ENCODE peak calls at places on chromosomes 13 and 19, in four cellular contexts. T, S, Q and R are unnamed samples.

GRCh38 chr19:49058592-49058991 is 1.0 kb upstream of the CGB7 start:
- DNase-seq in S (no peak), T (peak), Q (no peak), R (no peak)

GRCh38 chr19:49932731-49933131 is 3.4 kb upstream of the NUP62 start:
- DNase-seq in S (no peak), T (no peak), Q (peak), R (no peak)

GRCh38 chr19:1904385-1905070 is 671 bp upstream of the ADAT3 start:
- DNase-seq in Q (no peak), T (no peak), S (no peak), R (peak)

GRCh38 chr13:107351305-107351704 is 783.4 kb upstream of the ARGLU1 start:
- DNase-seq in S (no peak), Q (no peak), T (no peak), R (no peak)

GRCh38 chr19:42402376-42403116 is 12.4 kb upstream of the CNFN start:
- DNase-seq in Q (no peak), T (no peak), S (no peak), R (no peak)

GRCh38 chr13:51328488-51328887 is 11.0 kb upstream of the SERPINE3 start:
- DNase-seq in T (no peak), Q (no peak), S (no peak), R (no peak)

GRCh38 chr13:113211774-113212173 is 2.4 kb downstream of the CUL4A start:
- DNase-seq in T (no peak), Q (peak), S (no peak), R (no peak)

GRCh38 chr19:57263244-57263643 is 17.0 kb upstream of the ZNF460 start:
- DNase-seq in Q (no peak), T (no peak), S (no peak), R (no peak)

GRCh38 chr19:47435196-47435595 is 15.9 kb upstream of the MEIS3 start:
- DNase-seq in S (no peak), T (no peak), Q (no peak), R (no peak)

GRCh38 chr13:113654591-113655357 is 3.2 kb downstream of the ATP4B start:
- DNase-seq in T (no peak), Q (no peak), S (no peak), R (no peak)

GRCh38 chr19:44723952-44724319 is 24.6 kb upstream of the BCL3 start:
- DNase-seq in T (peak), Q (peak), S (no peak), R (peak)

GRCh38 chr13:45511310-45512147 is 46.8 kb downstream of the COG3 start:
- DNase-seq in T (no peak), Q (peak), S (no peak), R (no peak)

GRCh38 chr13:40228486-40228885 is 438.0 kb downstream of the FOXO1 start:
- DNase-seq in T (no peak), S (no peak), Q (no peak), R (no peak)

GRCh38 chr13:53151692-53152421 is 123.2 kb downstream of the OLFM4 start:
- DNase-seq in S (peak), T (no peak), Q (peak), R (peak)

GRCh38 chr19:55838251-55838650 is 1.9 kb downstream of the NLRP4 start:
- DNase-seq in T (no peak), Q (no peak), S (no peak), R (no peak)

GRCh38 chr13:19836472-19836871 is 27.0 kb downstream of the ZMYM5 start:
- DNase-seq in T (no peak), S (no peak), Q (no peak), R (no peak)

GRCh38 chr19:2479556-2480194 is 3.7 kb downstream of the GADD45B start:
- DNase-seq in T (no peak), S (no peak), Q (no peak), R (no peak)

GRCh38 chr13:83845121-83845520 is 37.2 kb downstream of the SLITRK1 start:
- DNase-seq in T (no peak), S (no peak), Q (no peak), R (no peak)

GRCh38 chr13:39634956-39635355 is 20.5 kb upstream of the COG6 start:
- DNase-seq in T (no peak), Q (no peak), S (no peak), R (no peak)

GRCh38 chr19:3275583-3276340 is 51.3 kb downstream of the CELF5 start:
- DNase-seq in S (peak), T (peak), Q (peak), R (peak)

GRCh38 chr13:46207828-46208227 is 3.9 kb upstream of the LRRC63 start:
- DNase-seq in T (no peak), Q (no peak), S (no peak), R (no peak)

GRCh38 chr13:93361703-93362102 is 135.1 kb downstream of the GPC6 start:
- DNase-seq in Q (no peak), S (no peak), T (no peak), R (no peak)

GRCh38 chr13:52048516-52048915 is 24.0 kb downstream of the UTP14C start:
- DNase-seq in Q (no peak), S (no peak), T (no peak), R (no peak)

GRCh38 chr13:97339019-97339988 is 94.7 kb upstream of the RAP2A start:
- DNase-seq in S (no peak), Q (no peak), T (peak), R (peak)

GRCh38 chr13:50884270-50884669 is 25.3 kb upstream of the RNASEH2B start:
- DNase-seq in T (no peak), S (no peak), Q (no peak), R (no peak)

GRCh38 chr13:100323937-100324336 is 235.0 kb downstream of the PCCA start:
- DNase-seq in S (no peak), T (no peak), Q (no peak), R (no peak)

GRCh38 chr19:50564229-50565105 is 3.8 kb downstream of the LRRC4B start:
- DNase-seq in T (no peak), S (no peak), Q (no peak), R (no peak)

GRCh38 chr13:110651726-110652230 is 36.4 kb downstream of the NAXD start:
- DNase-seq in S (no peak), Q (no peak), T (no peak), R (no peak)

GRCh38 chr13:111395511-111396393 is 75.3 kb downstream of the TEX29 start:
- DNase-seq in S (no peak), T (no peak), Q (no peak), R (peak)

GRCh38 chr19:776549-776948 is 20.7 kb upstream of the PTBP1 start:
- DNase-seq in T (no peak), Q (no peak), S (no peak), R (no peak)

GRCh38 chr13:32639502-32640105 is 53.4 kb downstream of the PDS5B start:
- DNase-seq in T (peak), Q (peak), S (peak), R (peak)

GRCh38 chr13:46315491-46316075 is 71.5 kb downstream of the RUBCNL start:
- DNase-seq in Q (no peak), T (no peak), S (no peak), R (no peak)

GRCh38 chr19:44777715-44778347 is at the start of gene CBLC:
- DNase-seq in Q (no peak), T (no peak), S (no peak), R (peak)

GRCh38 chr13:50275392-50276063 is 260.3 kb downstream of the KCNRG start:
- DNase-seq in Q (no peak), S (no peak), T (no peak), R (no peak)

GRCh38 chr13:111251646-111252448 is 68.6 kb upstream of the TEX29 start:
- DNase-seq in S (no peak), T (no peak), Q (no peak), R (no peak)

GRCh38 chr19:17196610-17197009 is 18.5 kb upstream of the USE1 start:
- DNase-seq in T (no peak), Q (no peak), S (no peak), R (no peak)